ENCODE peak calls at places on chromosomes 1 and 21, in seven cellular contexts. H, C, R, L, N, U and Z are unnamed samples.

GRCh38 chr1:91120915-91121314 is 99.1 kb upstream of the ZNF644 start:
- DNase-seq in H (no peak), C (no peak), R (no peak), L (no peak), N (no peak), U (no peak), Z (no peak)

GRCh38 chr1:9294440-9294773 is 1.7 kb downstream of the SPSB1 start:
- DNase-seq in H (no peak), C (no peak), R (peak), L (no peak), N (no peak), U (no peak), Z (no peak)

GRCh38 chr1:202684716-202685115 is 25.5 kb downstream of the SYT2 start:
- DNase-seq in H (no peak), C (no peak), R (no peak), L (no peak), N (no peak), U (no peak), Z (no peak)

GRCh38 chr1:179310271-179310670 is 16.7 kb downstream of the SOAT1 start:
- DNase-seq in H (no peak), C (no peak), R (peak), L (no peak), N (no peak), U (no peak), Z (no peak)

GRCh38 chr1:91729621-91730348 is 156.2 kb downstream of the TGFBR3 start:
- DNase-seq in H (no peak), C (no peak), R (no peak), L (no peak), N (no peak), U (no peak), Z (no peak)

GRCh38 chr1:192363177-192363576 is 46.4 kb downstream of the RGS21 start:
- DNase-seq in H (no peak), C (no peak), R (no peak), L (no peak), N (no peak), U (no peak), Z (no peak)

GRCh38 chr1:29601021-29601420 is 364.7 kb downstream of the PTPRU start:
- DNase-seq in H (no peak), C (no peak), R (no peak), L (no peak), N (no peak), U (no peak), Z (no peak)

GRCh38 chr1:33753087-33753856 is 110.6 kb upstream of the HMGB4 start:
- DNase-seq in H (no peak), C (no peak), R (no peak), L (no peak), N (no peak), U (no peak), Z (no peak)

GRCh38 chr1:33524586-33524985 is 52.1 kb downstream of the ZSCAN20 start:
- DNase-seq in H (no peak), C (no peak), R (no peak), L (no peak), N (no peak), U (no peak), Z (no peak)

GRCh38 chr1:171985639-171986038 is 144.3 kb downstream of the DNM3 start:
- DNase-seq in H (no peak), C (no peak), R (no peak), L (peak), N (no peak), U (peak), Z (no peak)

GRCh38 chr1:215476541-215476940 is 90.6 kb upstream of the KCTD3 start:
- DNase-seq in H (no peak), C (no peak), R (peak), L (no peak), N (no peak), U (no peak), Z (no peak)

GRCh38 chr1:225882699-225883615 is 777 bp upstream of the TMEM63A start:
- DNase-seq in H (no peak), C (peak), R (peak), L (peak), N (no peak), U (no peak), Z (peak)

GRCh38 chr1:27992271-27992670 is 32.5 kb downstream of the XKR8 start:
- DNase-seq in H (no peak), C (peak), R (no peak), L (peak), N (peak), U (no peak), Z (no peak)

GRCh38 chr1:203870256-203870655 is 8.9 kb downstream of the SNRPE start:
- DNase-seq in H (no peak), C (no peak), R (no peak), L (no peak), N (no peak), U (no peak), Z (no peak)

GRCh38 chr1:61839702-61840101 is 97.4 kb downstream of the PATJ start:
- DNase-seq in H (no peak), C (no peak), R (peak), L (no peak), N (no peak), U (no peak), Z (no peak)

GRCh38 chr1:42177551-42177981 is 13.0 kb upstream of the GUCA2A start:
- DNase-seq in H (no peak), C (no peak), R (peak), L (no peak), N (no peak), U (peak), Z (no peak)

GRCh38 chr1:173503391-173503790 is 26.3 kb downstream of the PRDX6 start:
- DNase-seq in H (no peak), C (no peak), R (no peak), L (no peak), N (no peak), U (peak), Z (no peak)

GRCh38 chr1:66728021-66728420 is 24.2 kb upstream of the DYNLT5 start:
- DNase-seq in H (no peak), C (no peak), R (no peak), L (no peak), N (no peak), U (no peak), Z (no peak)

GRCh38 chr1:46558141-46558963 is 6.9 kb upstream of the KNCN start:
- DNase-seq in H (no peak), C (no peak), R (no peak), L (no peak), N (no peak), U (no peak), Z (no peak)

GRCh38 chr1:230218667-230219066 is 151.6 kb downstream of the GALNT2 start:
- DNase-seq in H (no peak), C (no peak), R (no peak), L (no peak), N (no peak), U (no peak), Z (no peak)

GRCh38 chr21:23578027-23578426 is 2029.3 kb downstream of the MRPL39 start:
- DNase-seq in H (no peak), C (no peak), R (no peak), L (no peak), N (no peak), U (no peak), Z (no peak)

GRCh38 chr1:201916649-201917249 is 28.1 kb downstream of the SHISA4 start:
- DNase-seq in H (peak), C (no peak), R (no peak), L (no peak), N (no peak), U (no peak), Z (peak)

GRCh38 chr1:178976541-178976940 is 49.2 kb upstream of the FAM20B start:
- DNase-seq in H (no peak), C (no peak), R (no peak), L (no peak), N (no peak), U (no peak), Z (no peak)

GRCh38 chr1:218686258-218686657 is 341.1 kb downstream of the TGFB2 start:
- DNase-seq in H (no peak), C (no peak), R (peak), L (no peak), N (no peak), U (no peak), Z (no peak)

GRCh38 chr21:32726742-32727477 is 903 bp downstream of the SYNJ1 start:
- DNase-seq in H (no peak), C (no peak), R (peak), L (peak), N (no peak), U (peak), Z (peak)

GRCh38 chr1:203169770-203170520 is 5.7 kb downstream of the MYBPH start:
- DNase-seq in H (no peak), C (no peak), R (no peak), L (no peak), N (no peak), U (no peak), Z (no peak)